ENCODE peak calls at places on chromosomes 5 and 9, in seven cellular contexts. I is IMR-90, E is trophoblast cell, P is mesenchymal stem cell, O is neuronal stem cell, H is H1, N is H9. T is an unnamed sample.

GRCh38 chr9:123629531-123629930 is 273.5 kb downstream of the CRB2 start:
- DNase-seq in I (no peak), E (no peak), P (no peak), O (no peak), H (no peak), N (no peak), T (no peak)

GRCh38 chr5:25641140-25641539 is 996.4 kb upstream of the CDH10 start:
- DNase-seq in I (no peak), E (no peak), P (no peak), O (no peak), H (no peak), N (no peak), T (no peak)

GRCh38 chr9:19160085-19160484 is 32.8 kb upstream of the PLIN2 start:
- DNase-seq in I (no peak), E (peak; percentile 17), P (no peak), O (no peak), H (no peak), N (no peak), T (no peak)

GRCh38 chr9:34363619-34364351 is 12.9 kb downstream of the MYORG start:
- DNase-seq in I (no peak), E (no peak), P (no peak), O (peak; percentile 32), H (no peak), N (peak; percentile 57), T (peak; percentile 92)

GRCh38 chr9:93096811-93097382 is 880 bp downstream of the CARD19 start:
- DNase-seq in I (no peak), E (no peak), P (peak; percentile 31), O (no peak), H (no peak), N (no peak), T (no peak)

GRCh38 chr9:71326360-71326759 is 204.9 kb upstream of the TRPM3 start:
- DNase-seq in I (no peak), E (no peak), P (no peak), O (no peak), H (no peak), N (no peak), T (no peak)

GRCh38 chr5:150144211-150144801 is 11.3 kb downstream of the PDGFRB start:
- DNase-seq in I (peak; percentile 86), E (no peak), P (peak; percentile 81), O (no peak), H (no peak), N (no peak), T (no peak)

GRCh38 chr9:93072383-93072795 is 13.9 kb downstream of the SUSD3 start:
- DNase-seq in I (peak; percentile 68), E (no peak), P (peak; percentile 14), O (no peak), H (no peak), N (no peak), T (no peak)

GRCh38 chr9:107584944-107585343 is 95.4 kb upstream of the KLF4 start:
- DNase-seq in I (no peak), E (no peak), P (no peak), O (no peak), H (no peak), N (no peak), T (no peak)
- H3K4ac ChIP-seq in I (no peak overlapping the region), E (no peak overlapping the region), P (no peak overlapping the region), O (no peak overlapping the region), H (no peak overlapping the region), N (no peak overlapping the region), T (no peak overlapping the region)

GRCh38 chr5:81045389-81045807 is 85.2 kb downstream of the RASGRF2 start:
- DNase-seq in I (no peak), E (no peak), P (no peak), O (no peak), H (no peak), N (no peak), T (no peak)

GRCh38 chr5:81046041-81046440 is 85.9 kb downstream of the RASGRF2 start:
- DNase-seq in I (no peak), E (no peak), P (no peak), O (no peak), H (no peak), N (no peak), T (no peak)

DNA sequence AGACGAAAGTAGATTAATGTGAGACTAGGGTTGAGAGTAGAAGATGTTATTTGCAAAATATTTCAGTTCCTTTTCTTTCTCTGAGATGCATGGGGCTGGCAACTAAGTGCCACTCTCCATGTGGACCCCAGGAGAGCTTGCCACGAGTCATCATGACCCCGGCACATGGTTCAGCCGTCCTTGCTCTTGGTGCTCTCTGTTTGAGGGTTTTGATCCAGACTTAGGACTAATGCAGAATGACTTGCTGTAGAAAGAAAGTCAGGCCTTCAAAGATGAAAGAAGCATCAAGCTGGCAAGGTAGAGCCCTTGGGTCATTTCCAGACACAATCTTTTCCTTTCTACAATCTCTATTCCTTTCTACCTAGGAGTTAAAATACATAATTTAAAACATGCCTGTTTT is 84.7 kb downstream of the RASGRF2 start:
- DNase-seq in I (no peak), E (no peak), P (no peak), O (no peak), H (no peak), N (no peak), T (no peak)
- H3K4ac ChIP-seq in I (peak overlapping the region; percentile 34), E (no peak overlapping the region), P (no peak overlapping the region), O (no peak overlapping the region), H (no peak overlapping the region), N (no peak overlapping the region), T (no peak overlapping the region)

DNA sequence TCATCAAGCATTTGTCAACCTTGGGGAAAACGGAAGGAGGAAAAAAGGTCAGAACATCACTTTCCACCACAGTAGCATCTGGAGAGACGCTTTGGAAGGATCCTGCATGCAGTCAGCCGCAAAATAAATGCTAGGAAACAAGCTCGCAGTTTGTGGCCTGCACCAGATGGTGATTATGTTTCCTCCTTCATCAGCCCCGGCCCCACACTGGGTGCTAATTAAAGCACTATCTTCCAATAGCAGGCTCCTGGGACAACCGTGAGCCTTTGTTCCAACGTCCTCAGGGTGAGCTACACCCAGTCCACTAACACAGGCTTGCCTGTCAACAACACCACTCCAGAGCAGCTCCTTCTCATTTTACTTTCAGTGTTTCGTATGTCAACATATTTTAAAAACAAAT is 64.0 kb downstream of the RNF130 start:
- DNase-seq in I (no peak), E (no peak), P (no peak), O (no peak), H (no peak), N (no peak), T (peak; percentile 89)
- H3K4ac ChIP-seq in I (no peak overlapping the region), E (no peak overlapping the region), P (no peak overlapping the region), O (no peak overlapping the region), H (no peak overlapping the region), N (no peak overlapping the region), T (no peak overlapping the region)

DNA sequence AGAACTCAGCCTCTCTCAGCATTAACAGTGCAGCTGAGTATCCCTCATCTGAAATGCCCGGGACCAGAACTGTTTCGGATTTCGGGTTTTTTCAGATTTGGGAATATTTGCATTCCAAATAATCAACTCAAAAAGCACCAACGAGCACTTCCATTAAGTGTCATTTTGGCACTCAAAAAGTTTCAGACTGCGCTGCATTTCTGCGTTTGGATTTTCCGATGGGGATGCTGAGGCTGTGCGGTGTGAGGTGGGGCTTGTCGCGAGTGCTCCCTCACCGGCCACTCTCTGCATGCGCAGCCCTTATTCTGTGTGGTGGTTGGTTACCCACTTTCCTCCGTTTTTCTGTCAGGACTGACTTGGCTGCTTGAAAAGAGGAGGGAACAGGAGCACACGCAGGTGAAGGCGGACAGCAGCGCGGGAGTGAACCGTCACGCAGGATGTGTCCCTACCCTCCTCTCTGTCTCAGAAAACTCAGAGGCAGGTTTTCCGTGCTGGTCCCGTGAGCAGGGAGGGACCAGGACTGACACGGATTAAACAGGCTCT is 8.4 kb downstream of the UBAC1 start:
- DNase-seq in I (no peak), E (no peak), P (no peak), O (no peak), H (no peak), N (no peak), T (no peak)
- H3K4ac ChIP-seq in I (peak overlapping the region; percentile 81), E (no peak overlapping the region), P (no peak overlapping the region), O (no peak overlapping the region), H (no peak overlapping the region), N (no peak overlapping the region), T (no peak overlapping the region)

DNA sequence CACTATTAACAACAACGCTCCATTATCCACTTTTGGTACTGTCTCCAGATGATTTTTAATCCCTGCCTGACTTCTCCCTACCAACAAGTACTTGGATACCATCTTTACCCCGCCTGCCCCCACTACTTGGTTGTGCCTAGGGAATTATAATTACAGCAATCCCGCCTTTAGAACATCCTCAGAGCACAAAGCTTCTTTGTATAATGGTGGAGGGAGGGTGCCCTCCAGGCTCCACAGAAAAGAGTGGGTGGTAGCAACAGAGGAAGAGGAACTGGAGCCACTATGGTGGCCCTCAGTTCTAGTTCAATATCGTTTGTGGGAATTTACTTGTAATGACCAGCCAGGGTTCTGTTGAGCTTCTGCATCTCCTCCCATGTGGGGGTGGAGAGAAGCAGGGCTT is 79.0 kb upstream of the RNF38 start:
- DNase-seq in I (no peak), E (no peak), P (no peak), O (no peak), H (no peak), N (no peak), T (no peak)
- H3K4ac ChIP-seq in I (no peak overlapping the region), E (peak overlapping the region; percentile 33), P (no peak overlapping the region), O (no peak overlapping the region), H (no peak overlapping the region), N (no peak overlapping the region), T (no peak overlapping the region)

DNA sequence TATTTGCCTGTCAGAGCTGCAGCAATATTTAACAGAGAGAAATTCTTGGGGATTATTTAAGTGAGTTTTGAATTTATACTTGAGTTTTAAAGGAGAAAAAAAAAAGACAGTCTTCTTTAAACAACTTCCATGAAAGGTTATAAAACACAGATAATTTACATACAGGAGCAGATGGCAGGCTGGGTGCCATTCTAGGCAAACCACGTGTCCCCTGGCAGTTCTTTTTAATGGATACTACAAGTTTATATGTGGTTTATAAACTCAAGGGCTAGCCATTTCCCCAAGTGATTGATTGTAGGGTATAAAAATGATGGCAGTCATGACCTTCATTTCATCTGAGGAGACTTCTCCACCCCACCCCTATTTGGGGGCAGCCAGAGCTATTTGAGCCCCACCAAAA is 166.6 kb downstream of the FSTL4 start:
- DNase-seq in I (no peak), E (no peak), P (no peak), O (no peak), H (no peak), N (no peak), T (no peak)
- H3K4ac ChIP-seq in I (no peak overlapping the region), E (no peak overlapping the region), P (no peak overlapping the region), O (no peak overlapping the region), H (no peak overlapping the region), N (no peak overlapping the region), T (no peak overlapping the region)